ENCODE peak calls at places on chromosome 20, in eight cellular contexts. Y is GM23248, I is neural progenitor cell, E is HCT116, Z is SK-N-SH, R is hepatocyte, L is PC-3, B is MM.1S. U is an unnamed sample. For H3K9me3, the result is how much of the 10 kb centered on the place peaks cover.

GRCh38 chr20:8722277-8722928 is 346.5 kb upstream of the PLCB4 start:
- DNase-seq in I (peak), L (peak), R (peak), Z (peak), B (peak), Y (peak), E (peak), U (peak)

GRCh38 chr20:62316331-62317166 is 13.8 kb downstream of the ADRM1 start:
- DNase-seq in Y (no peak), R (no peak), L (no peak), B (no peak), Z (no peak), I (no peak), E (no peak), U (no peak)

GRCh38 chr20:4234128-4234527 is 218.8 kb upstream of the RNF24 start:
- DNase-seq in R (no peak), Y (peak), Z (no peak), L (no peak), B (no peak), E (no peak), I (no peak), U (no peak)

GRCh38 chr20:56222201-56222600 is 26.3 kb upstream of the MC3R start:
- DNase-seq in E (no peak), I (no peak), R (no peak), L (peak), B (no peak), Y (peak), Z (no peak), U (no peak)

GRCh38 chr20:64119681-64120341 is 12.4 kb upstream of the NPBWR2 start:
- DNase-seq in Y (no peak), B (no peak), E (peak), R (no peak), L (no peak), I (no peak), Z (peak), U (peak)

GRCh38 chr20:41050361-41051019 is 21.9 kb downstream of the TOP1 start:
- DNase-seq in R (no peak), L (no peak), E (no peak), I (no peak), B (no peak), Y (peak), Z (no peak), U (no peak)

GRCh38 chr20:44264287-44264686 is 17.2 kb downstream of the GDAP1L1 start:
- DNase-seq in L (peak), E (no peak), B (no peak), Z (no peak), Y (peak), R (peak), I (peak), U (no peak)

GRCh38 chr20:25984933-25985332 is 288.3 kb upstream of the ZNF337 start:
- DNase-seq in E (no peak), R (no peak), I (no peak), L (no peak), Y (peak), Z (no peak), B (no peak), U (no peak)

GRCh38 chr20:11895832-11896484 is 21.7 kb upstream of the BTBD3 start:
- DNase-seq in Z (no peak), R (no peak), L (no peak), B (no peak), E (no peak), Y (no peak), I (no peak), U (no peak)

GRCh38 chr20:4490595-4491280 is 231.0 kb upstream of the PRND start:
- DNase-seq in Z (no peak), R (no peak), B (no peak), E (no peak), L (peak), I (no peak), Y (peak), U (no peak)

GRCh38 chr20:62985089-62985778 is 21.5 kb downstream of the BHLHE23 start:
- DNase-seq in Z (no peak), E (no peak), R (no peak), I (no peak), B (peak), L (no peak), Y (no peak), U (no peak)

GRCh38 chr20:35947489-35947888 is 6.8 kb downstream of the SCAND1 start:
- DNase-seq in E (peak), Z (peak), Y (peak), B (peak), L (peak), R (peak), I (peak), U (peak)

GRCh38 chr20:6473197-6473596 is 294.3 kb upstream of the BMP2 start:
- DNase-seq in E (no peak), R (no peak), Z (no peak), B (no peak), L (peak), I (no peak), Y (peak), U (no peak)

GRCh38 chr20:41559658-41560057 is 58.5 kb downstream of the CHD6 start:
- DNase-seq in R (no peak), B (no peak), Y (no peak), E (no peak), Z (no peak), L (no peak), I (no peak), U (no peak)

GRCh38 chr20:50772418-50773185 is 22.3 kb upstream of the BCAS4 start:
- DNase-seq in R (no peak), L (no peak), B (no peak), Z (no peak), E (no peak), I (no peak), Y (no peak), U (no peak)

DNA sequence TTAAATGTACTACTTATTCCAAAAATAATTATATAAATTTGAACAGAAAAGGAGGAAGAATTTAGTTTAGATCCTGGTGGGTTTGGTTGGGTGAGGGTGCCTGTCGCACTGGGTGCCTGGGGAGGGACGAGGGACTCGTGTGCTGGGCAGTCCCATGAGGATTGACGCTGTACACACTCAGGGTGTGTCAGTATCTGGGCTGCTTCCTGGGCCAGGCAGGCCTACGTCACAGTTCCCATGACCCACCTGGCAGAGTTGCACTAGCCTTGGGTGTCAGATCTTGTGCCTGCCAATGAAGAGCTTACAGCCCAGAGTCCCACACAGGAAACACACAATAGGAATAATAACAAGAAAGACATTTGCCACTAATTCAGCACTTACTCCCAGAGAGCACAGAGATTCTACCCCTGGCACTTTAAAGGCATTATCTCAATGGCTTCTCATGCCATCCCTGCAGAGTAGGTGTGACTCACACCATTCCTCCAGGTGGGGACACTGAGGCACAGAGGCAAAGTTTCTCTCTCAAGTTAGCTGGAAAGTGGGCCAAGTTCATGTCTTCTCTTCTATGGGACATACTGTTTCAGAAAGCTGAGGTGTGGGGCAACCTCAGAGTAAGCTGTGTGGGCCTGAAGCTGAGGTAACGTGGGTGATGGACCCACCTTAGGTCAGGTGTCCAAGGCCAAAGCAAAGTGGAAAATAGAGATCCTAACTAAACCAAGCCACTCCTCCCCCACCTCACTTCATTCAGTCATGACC is 1.3 kb upstream of the SDCBP2 start:
- DNase-seq in Y (peak), B (no peak), Z (peak), E (no peak), R (peak), L (peak), I (no peak), U (peak)
- H2AFZ ChIP-seq in Y (no peak), B (no peak), Z (no peak), E (no peak), R (no peak), L (no peak), I (no peak), U (no peak)

GRCh38 chr20:34083137-34083536 is 28.9 kb downstream of the EIF2S2 start:
- DNase-seq in E (no peak), Z (no peak), Y (peak), B (no peak), R (peak), I (no peak), L (peak), U (no peak)
- TF ChIP-seq EZH2phosphoT487 in E (no peak), Z (no peak), Y (no peak), B (no peak), R (no peak), I (no peak), L (no peak), U (no peak)

GRCh38 chr20:31239139-31239538 is 18.3 kb upstream of the DEFB115 start:
- DNase-seq in L (no peak), Z (no peak), B (no peak), R (no peak), Y (no peak), E (no peak), I (no peak), U (no peak)

GRCh38 chr20:31237763-31238162 is 19.7 kb upstream of the DEFB115 start:
- DNase-seq in R (no peak), Y (no peak), Z (no peak), L (no peak), B (no peak), E (no peak), I (no peak), U (no peak)

DNA sequence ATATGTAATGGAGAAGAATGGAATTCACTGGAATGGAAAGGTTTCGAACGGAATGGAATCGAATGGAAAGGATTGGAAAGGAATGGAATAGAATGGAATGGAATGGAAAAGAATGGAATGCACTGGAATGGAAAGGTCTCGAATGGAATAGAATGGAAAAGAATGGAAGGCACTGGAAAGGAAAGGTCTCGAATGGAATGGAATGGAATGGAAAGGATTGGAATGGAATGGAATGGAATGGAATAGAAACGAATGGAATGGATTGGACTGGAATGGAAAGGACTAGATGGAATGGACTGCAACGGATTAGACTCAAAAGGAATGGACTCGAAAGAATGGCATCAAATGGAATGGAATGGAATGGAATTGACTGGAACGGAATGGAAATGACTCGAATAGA is 20.5 kb upstream of the DEFB115 start:
- DNase-seq in Y (no peak), R (no peak), B (no peak), E (no peak), Z (no peak), I (no peak), L (no peak), U (no peak)
- H3K9me3 ChIP-seq in Y (under half), R (half or more), B (under half), E (half or more), Z (under half), I (half or more), L (half or more), U (half or more)

GRCh38 chr20:29873946-29874345 is 1383.5 kb upstream of the DEFB115 start:
- DNase-seq in I (peak), Y (peak), E (no peak), B (peak), Z (peak), R (peak), L (no peak), U (peak)
- H2AFZ ChIP-seq in I (no peak), Y (no peak), E (no peak), B (no peak), Z (no peak), R (no peak), L (no peak), U (no peak)

GRCh38 chr20:45432294-45432693 is 16.4 kb downstream of the PIGT start:
- DNase-seq in Z (no peak), R (no peak), Y (no peak), I (no peak), E (no peak), L (no peak), B (peak), U (peak)

GRCh38 chr20:45433316-45433715 is 17.4 kb downstream of the PIGT start:
- DNase-seq in Y (peak), B (no peak), E (no peak), L (no peak), R (no peak), I (no peak), Z (no peak), U (no peak)

GRCh38 chr20:45440424-45440823 is 24.5 kb downstream of the PIGT start:
- DNase-seq in B (no peak), R (no peak), I (no peak), E (no peak), L (no peak), Y (no peak), Z (no peak), U (no peak)

GRCh38 chr20:45440891-45441685 is 25.1 kb downstream of the PIGT start:
- DNase-seq in I (no peak), Y (no peak), Z (no peak), E (no peak), R (no peak), B (no peak), L (no peak), U (no peak)

GRCh38 chr20:45436732-45437485 is 21.0 kb downstream of the PIGT start:
- DNase-seq in B (peak), E (peak), Y (peak), Z (peak), L (peak), I (peak), R (peak), U (peak)
- TF ChIP-seq EZH2phosphoT487 in B (no peak), E (no peak), Y (no peak), Z (no peak), L (no peak), I (no peak), R (no peak), U (no peak)